ENCODE peak calls at places on chromosomes 1 and 21, in ten cellular contexts. One of them, this sample, is unnamed.

GRCh38 chr21:38805282-38806152 is at the start of gene ETS2:
- DNase-seq in prostate gland: peak; percentile 88
- DNase-seq in vagina: no peak
- DNase-seq in lower leg skin: peak; percentile 88
- DNase-seq in GM12892: peak; percentile 78
- DNase-seq in H1: peak; percentile 71
- DNase-seq in stomach: peak; percentile 90
- DNase-seq in ovary: peak; percentile 91
- DNase-seq in HCT116: peak; percentile 87
- DNase-seq in right lobe of liver: peak; percentile 95
- DNase-seq in this sample: peak; percentile 86

GRCh38 chr1:108851567-108851966 is 5.3 kb downstream of the AKNAD1 start:
- DNase-seq in prostate gland: no peak
- DNase-seq in vagina: no peak
- DNase-seq in lower leg skin: no peak
- DNase-seq in GM12892: no peak
- DNase-seq in H1: no peak
- DNase-seq in stomach: no peak
- DNase-seq in ovary: no peak
- DNase-seq in HCT116: no peak
- DNase-seq in right lobe of liver: no peak
- DNase-seq in this sample: no peak

GRCh38 chr21:40719615-40720014 is 127.3 kb downstream of the DSCAM start:
- DNase-seq in prostate gland: no peak
- DNase-seq in vagina: no peak
- DNase-seq in lower leg skin: no peak
- DNase-seq in GM12892: no peak
- DNase-seq in H1: no peak
- DNase-seq in stomach: no peak
- DNase-seq in ovary: no peak
- DNase-seq in HCT116: no peak
- DNase-seq in right lobe of liver: no peak
- DNase-seq in this sample: no peak

GRCh38 chr1:241813768-241814270 is 34.2 kb upstream of the EXO1 start:
- DNase-seq in prostate gland: no peak
- DNase-seq in vagina: no peak
- DNase-seq in lower leg skin: no peak
- DNase-seq in GM12892: no peak
- DNase-seq in H1: no peak
- DNase-seq in stomach: no peak
- DNase-seq in ovary: no peak
- DNase-seq in HCT116: no peak
- DNase-seq in right lobe of liver: no peak
- DNase-seq in this sample: no peak

GRCh38 chr1:201692307-201693018 is 136.5 kb upstream of the IPO9 start:
- DNase-seq in prostate gland: no peak
- DNase-seq in vagina: no peak
- DNase-seq in lower leg skin: no peak
- DNase-seq in GM12892: no peak
- DNase-seq in H1: no peak
- DNase-seq in stomach: no peak
- DNase-seq in ovary: no peak
- DNase-seq in HCT116: no peak
- DNase-seq in right lobe of liver: no peak
- DNase-seq in this sample: no peak

GRCh38 chr1:68112835-68113243 is 62.4 kb upstream of the DIRAS3 start:
- DNase-seq in prostate gland: no peak
- DNase-seq in vagina: no peak
- DNase-seq in lower leg skin: no peak
- DNase-seq in GM12892: no peak
- DNase-seq in H1: no peak
- DNase-seq in stomach: no peak
- DNase-seq in ovary: peak; percentile 75
- DNase-seq in HCT116: peak; percentile 54
- DNase-seq in right lobe of liver: no peak
- DNase-seq in this sample: peak; percentile 42

GRCh38 chr1:7121622-7121988 is 336.4 kb downstream of the CAMTA1 start:
- DNase-seq in prostate gland: peak; percentile 23
- DNase-seq in vagina: no peak
- DNase-seq in lower leg skin: no peak
- DNase-seq in GM12892: no peak
- DNase-seq in H1: no peak
- DNase-seq in stomach: peak; percentile 86
- DNase-seq in ovary: no peak
- DNase-seq in HCT116: no peak
- DNase-seq in right lobe of liver: peak; percentile 87
- DNase-seq in this sample: no peak

GRCh38 chr1:162661336-162661735 is 29.1 kb downstream of the DDR2 start:
- DNase-seq in prostate gland: no peak
- DNase-seq in vagina: no peak
- DNase-seq in lower leg skin: no peak
- DNase-seq in GM12892: no peak
- DNase-seq in H1: no peak
- DNase-seq in stomach: no peak
- DNase-seq in ovary: no peak
- DNase-seq in HCT116: no peak
- DNase-seq in right lobe of liver: no peak
- DNase-seq in this sample: no peak

GRCh38 chr1:179079113-179079761 is 2.6 kb upstream of the TOR3A start:
- DNase-seq in prostate gland: peak; percentile 62
- DNase-seq in vagina: no peak
- DNase-seq in lower leg skin: peak; percentile 66
- DNase-seq in GM12892: no peak
- DNase-seq in H1: no peak
- DNase-seq in stomach: peak; percentile 47
- DNase-seq in ovary: no peak
- DNase-seq in HCT116: peak; percentile 56
- DNase-seq in right lobe of liver: peak; percentile 58
- DNase-seq in this sample: no peak

GRCh38 chr21:45916011-45916840 is 65.3 kb upstream of the COL6A1 start:
- DNase-seq in prostate gland: no peak
- DNase-seq in vagina: no peak
- DNase-seq in lower leg skin: no peak
- DNase-seq in GM12892: no peak
- DNase-seq in H1: no peak
- DNase-seq in stomach: no peak
- DNase-seq in ovary: no peak
- DNase-seq in HCT116: no peak
- DNase-seq in right lobe of liver: no peak
- DNase-seq in this sample: no peak

GRCh38 chr1:231774719-231775322 is 148.2 kb downstream of the DISC1 start:
- DNase-seq in prostate gland: no peak
- DNase-seq in vagina: no peak
- DNase-seq in lower leg skin: no peak
- DNase-seq in GM12892: no peak
- DNase-seq in H1: no peak
- DNase-seq in stomach: no peak
- DNase-seq in ovary: no peak
- DNase-seq in HCT116: no peak
- DNase-seq in right lobe of liver: no peak
- DNase-seq in this sample: no peak

GRCh38 chr1:54227091-54227602 is 27.2 kb downstream of the MRPL37 start:
- DNase-seq in prostate gland: no peak
- DNase-seq in vagina: no peak
- DNase-seq in lower leg skin: no peak
- DNase-seq in GM12892: no peak
- DNase-seq in H1: no peak
- DNase-seq in stomach: no peak
- DNase-seq in ovary: no peak
- DNase-seq in HCT116: peak; percentile 48
- DNase-seq in right lobe of liver: no peak
- DNase-seq in this sample: peak; percentile 95

GRCh38 chr21:44432841-44433790 is 22.2 kb upstream of the LRRC3 start:
- DNase-seq in prostate gland: no peak
- DNase-seq in vagina: peak; percentile 96
- DNase-seq in lower leg skin: no peak
- DNase-seq in GM12892: no peak
- DNase-seq in H1: no peak
- DNase-seq in stomach: no peak
- DNase-seq in ovary: no peak
- DNase-seq in HCT116: no peak
- DNase-seq in right lobe of liver: peak; percentile 43
- DNase-seq in this sample: no peak

GRCh38 chr1:220528049-220528678 is at the start of gene MARK1:
- DNase-seq in prostate gland: peak; percentile 57
- DNase-seq in vagina: no peak
- DNase-seq in lower leg skin: peak; percentile 28
- DNase-seq in GM12892: peak; percentile 50
- DNase-seq in H1: no peak
- DNase-seq in stomach: peak; percentile 38
- DNase-seq in ovary: peak; percentile 50
- DNase-seq in HCT116: no peak
- DNase-seq in right lobe of liver: peak; percentile 49
- DNase-seq in this sample: peak; percentile 28

GRCh38 chr1:224495861-224496260 is 61.3 kb upstream of the WDR26 start:
- DNase-seq in prostate gland: no peak
- DNase-seq in vagina: no peak
- DNase-seq in lower leg skin: no peak
- DNase-seq in GM12892: no peak
- DNase-seq in H1: no peak
- DNase-seq in stomach: no peak
- DNase-seq in ovary: no peak
- DNase-seq in HCT116: no peak
- DNase-seq in right lobe of liver: no peak
- DNase-seq in this sample: no peak

GRCh38 chr1:175129182-175129581 is 61.5 kb downstream of the TNN start:
- DNase-seq in prostate gland: no peak
- DNase-seq in vagina: no peak
- DNase-seq in lower leg skin: peak; percentile 50
- DNase-seq in GM12892: no peak
- DNase-seq in H1: no peak
- DNase-seq in stomach: no peak
- DNase-seq in ovary: no peak
- DNase-seq in HCT116: no peak
- DNase-seq in right lobe of liver: no peak
- DNase-seq in this sample: no peak

GRCh38 chr1:46333300-46334029 is 7.1 kb upstream of the NSUN4 start:
- DNase-seq in prostate gland: no peak
- DNase-seq in vagina: no peak
- DNase-seq in lower leg skin: no peak
- DNase-seq in GM12892: no peak
- DNase-seq in H1: peak; percentile 34
- DNase-seq in stomach: no peak
- DNase-seq in ovary: no peak
- DNase-seq in HCT116: peak; percentile 65
- DNase-seq in right lobe of liver: no peak
- DNase-seq in this sample: no peak

GRCh38 chr1:46334030-46334384 is 6.6 kb upstream of the NSUN4 start:
- DNase-seq in prostate gland: no peak
- DNase-seq in vagina: no peak
- DNase-seq in lower leg skin: no peak
- DNase-seq in GM12892: no peak
- DNase-seq in H1: no peak
- DNase-seq in stomach: no peak
- DNase-seq in ovary: no peak
- DNase-seq in HCT116: no peak
- DNase-seq in right lobe of liver: no peak
- DNase-seq in this sample: no peak
- TF ChIP-seq POLR2A in prostate gland: no peak
- TF ChIP-seq POLR2A in vagina: no peak
- TF ChIP-seq POLR2A in lower leg skin: no peak
- TF ChIP-seq POLR2A in GM12892: no peak
- TF ChIP-seq POLR2A in H1: no peak
- TF ChIP-seq POLR2A in stomach: no peak
- TF ChIP-seq POLR2A in ovary: no peak
- TF ChIP-seq POLR2A in HCT116: no peak
- TF ChIP-seq POLR2A in right lobe of liver: no peak
- TF ChIP-seq POLR2A in this sample: no peak

GRCh38 chr1:225813250-225813964 is 3.5 kb downstream of the EPHX1 start:
- DNase-seq in prostate gland: no peak
- DNase-seq in vagina: no peak
- DNase-seq in lower leg skin: peak; percentile 60
- DNase-seq in GM12892: no peak
- DNase-seq in H1: no peak
- DNase-seq in stomach: peak; percentile 42
- DNase-seq in ovary: peak; percentile 82
- DNase-seq in HCT116: no peak
- DNase-seq in right lobe of liver: peak; percentile 94
- DNase-seq in this sample: peak; percentile 44
- TF ChIP-seq POLR2A in prostate gland: peak; percentile 12
- TF ChIP-seq POLR2A in vagina: no peak
- TF ChIP-seq POLR2A in lower leg skin: no peak
- TF ChIP-seq POLR2A in GM12892: no peak
- TF ChIP-seq POLR2A in H1: no peak
- TF ChIP-seq POLR2A in stomach: no peak
- TF ChIP-seq POLR2A in ovary: peak; percentile 27
- TF ChIP-seq POLR2A in HCT116: no peak
- TF ChIP-seq POLR2A in right lobe of liver: peak; percentile 13
- TF ChIP-seq POLR2A in this sample: no peak

GRCh38 chr21:36706482-36706852 is 7.6 kb downstream of the SIM2 start:
- DNase-seq in prostate gland: no peak
- DNase-seq in vagina: peak; percentile 14
- DNase-seq in lower leg skin: no peak
- DNase-seq in GM12892: no peak
- DNase-seq in H1: no peak
- DNase-seq in stomach: no peak
- DNase-seq in ovary: no peak
- DNase-seq in HCT116: no peak
- DNase-seq in right lobe of liver: peak; percentile 15
- DNase-seq in this sample: no peak

GRCh38 chr21:36709030-36709867 is 10.3 kb downstream of the SIM2 start:
- DNase-seq in prostate gland: no peak
- DNase-seq in vagina: no peak
- DNase-seq in lower leg skin: no peak
- DNase-seq in GM12892: no peak
- DNase-seq in H1: no peak
- DNase-seq in stomach: peak; percentile 26
- DNase-seq in ovary: no peak
- DNase-seq in HCT116: no peak
- DNase-seq in right lobe of liver: peak; percentile 38
- DNase-seq in this sample: no peak

GRCh38 chr21:36706951-36707762 is 8.2 kb downstream of the SIM2 start:
- DNase-seq in prostate gland: no peak
- DNase-seq in vagina: peak; percentile 74
- DNase-seq in lower leg skin: no peak
- DNase-seq in GM12892: no peak
- DNase-seq in H1: no peak
- DNase-seq in stomach: no peak
- DNase-seq in ovary: no peak
- DNase-seq in HCT116: no peak
- DNase-seq in right lobe of liver: peak; percentile 35
- DNase-seq in this sample: no peak

GRCh38 chr21:36708512-36709029 is 9.7 kb downstream of the SIM2 start:
- DNase-seq in prostate gland: no peak
- DNase-seq in vagina: no peak
- DNase-seq in lower leg skin: no peak
- DNase-seq in GM12892: no peak
- DNase-seq in H1: no peak
- DNase-seq in stomach: peak; percentile 24
- DNase-seq in ovary: no peak
- DNase-seq in HCT116: no peak
- DNase-seq in right lobe of liver: peak; percentile 29
- DNase-seq in this sample: no peak

GRCh38 chr21:36707763-36708511 is 9.0 kb downstream of the SIM2 start:
- DNase-seq in prostate gland: no peak
- DNase-seq in vagina: no peak
- DNase-seq in lower leg skin: no peak
- DNase-seq in GM12892: no peak
- DNase-seq in H1: no peak
- DNase-seq in stomach: no peak
- DNase-seq in ovary: no peak
- DNase-seq in HCT116: no peak
- DNase-seq in right lobe of liver: peak; percentile 35
- DNase-seq in this sample: no peak
- TF ChIP-seq POLR2A in prostate gland: no peak
- TF ChIP-seq POLR2A in vagina: no peak
- TF ChIP-seq POLR2A in lower leg skin: no peak
- TF ChIP-seq POLR2A in GM12892: no peak
- TF ChIP-seq POLR2A in H1: no peak
- TF ChIP-seq POLR2A in stomach: no peak
- TF ChIP-seq POLR2A in ovary: no peak
- TF ChIP-seq POLR2A in HCT116: no peak
- TF ChIP-seq POLR2A in right lobe of liver: no peak
- TF ChIP-seq POLR2A in this sample: no peak

GRCh38 chr1:57982852-57983251 is 559.0 kb upstream of the DAB1 start:
- DNase-seq in prostate gland: no peak
- DNase-seq in vagina: no peak
- DNase-seq in lower leg skin: no peak
- DNase-seq in GM12892: no peak
- DNase-seq in H1: no peak
- DNase-seq in stomach: no peak
- DNase-seq in ovary: no peak
- DNase-seq in HCT116: no peak
- DNase-seq in right lobe of liver: peak; percentile 65
- DNase-seq in this sample: no peak
- TF ChIP-seq POLR2A in prostate gland: no peak
- TF ChIP-seq POLR2A in vagina: no peak
- TF ChIP-seq POLR2A in lower leg skin: no peak
- TF ChIP-seq POLR2A in GM12892: no peak
- TF ChIP-seq POLR2A in H1: no peak
- TF ChIP-seq POLR2A in stomach: no peak
- TF ChIP-seq POLR2A in ovary: no peak
- TF ChIP-seq POLR2A in HCT116: no peak
- TF ChIP-seq POLR2A in right lobe of liver: no peak
- TF ChIP-seq POLR2A in this sample: no peak